ENCODE peak calls at places on chromosome 2, in six cellular contexts. B is CD8-positive, alpha-beta T cell; V is neuronal stem cell; C is fibroblast of lung; A is osteoblast; T is body of pancreas. I is an unnamed sample.

GRCh38 chr2:146818122-146818521 is 1026.7 kb upstream of the ACVR2A start:
- DNase-seq in B (no peak), V (no peak), C (peak; percentile 61), A (no peak), T (no peak), I (no peak)

GRCh38 chr2:172148246-172148645 is 45.5 kb upstream of the DLX2 start:
- DNase-seq in B (no peak), V (no peak), C (no peak), A (peak; percentile 79), T (no peak), I (no peak)

GRCh38 chr2:119756837-119757236 is 2.9 kb upstream of the PTPN4 start:
- DNase-seq in B (no peak), V (no peak), C (peak; percentile 97), A (peak; percentile 93), T (peak; percentile 77), I (peak; percentile 77)

GRCh38 chr2:20839052-20839451 is 16.2 kb upstream of the LDAH start:
- DNase-seq in B (no peak), V (no peak), C (no peak), A (no peak), T (no peak), I (no peak)

GRCh38 chr2:128372621-128373341 is 54.1 kb upstream of the HS6ST1 start:
- DNase-seq in B (peak; percentile 29), V (no peak), C (no peak), A (peak; percentile 21), T (no peak), I (no peak)

GRCh38 chr2:219820767-219821166 is 193.3 kb downstream of the SLC4A3 start:
- DNase-seq in B (no peak), V (no peak), C (no peak), A (no peak), T (no peak), I (no peak)

GRCh38 chr2:7919510-7919909 is 762.3 kb upstream of the ID2 start:
- DNase-seq in B (no peak), V (no peak), C (no peak), A (no peak), T (no peak), I (no peak)

GRCh38 chr2:18830962-18831361 is 241.6 kb upstream of the NT5C1B start:
- DNase-seq in B (no peak), V (no peak), C (no peak), A (no peak), T (peak; percentile 16), I (no peak)

GRCh38 chr2:57880967-57881366 is 165.6 kb upstream of the VRK2 start:
- DNase-seq in B (no peak), V (no peak), C (no peak), A (no peak), T (no peak), I (no peak)

GRCh38 chr2:179170897-179171296 is 93.7 kb downstream of the SESTD1 start:
- DNase-seq in B (no peak), V (no peak), C (no peak), A (no peak), T (no peak), I (no peak)

GRCh38 chr2:234252766-234253165 is 202.3 kb downstream of the SPP2 start:
- DNase-seq in B (no peak), V (no peak), C (no peak), A (peak; percentile 21), T (peak; percentile 92), I (no peak)

GRCh38 chr2:191574232-191574631 is 103.7 kb upstream of the NABP1 start:
- DNase-seq in B (no peak), V (no peak), C (no peak), A (no peak), T (no peak), I (no peak)

GRCh38 chr2:23330214-23330613 is 54.8 kb upstream of the KLHL29 start:
- DNase-seq in B (no peak), V (peak; percentile 49), C (peak; percentile 21), A (no peak), T (peak; percentile 7), I (no peak)

GRCh38 chr2:230411484-230412368 is 4.3 kb upstream of the SP100 start:
- DNase-seq in B (peak; percentile 61), V (peak; percentile 41), C (peak; percentile 72), A (peak; percentile 92), T (peak; percentile 59), I (peak; percentile 43)

GRCh38 chr2:61017556-61018318 is at the start of the genes PEX13 and PUS10:
- DNase-seq in B (peak; percentile 52), V (peak; percentile 65), C (peak; percentile 75), A (peak; percentile 94), T (peak; percentile 76), I (peak; percentile 75)

GRCh38 chr2:54599914-54600313 is 123.5 kb upstream of the EML6 start:
- DNase-seq in B (peak; percentile 16), V (no peak), C (peak; percentile 31), A (no peak), T (peak; percentile 40), I (peak; percentile 54)

GRCh38 chr2:98761267-98761781 is 30.4 kb upstream of the MGAT4A start:
- DNase-seq in B (peak; percentile 68), V (no peak), C (no peak), A (no peak), T (peak; percentile 47), I (no peak)

GRCh38 chr2:168758970-168759820 is 43.2 kb upstream of the NOSTRIN start:
- DNase-seq in B (peak; percentile 20), V (peak; percentile 9), C (peak; percentile 69), A (no peak), T (peak; percentile 46), I (no peak)

GRCh38 chr2:43426305-43427031 is 169.4 kb downstream of the THADA start:
- DNase-seq in B (peak; percentile 39), V (no peak), C (peak; percentile 96), A (peak; percentile 89), T (peak; percentile 77), I (peak; percentile 15)

GRCh38 chr2:226435146-226435545 is 364.5 kb downstream of the IRS1 start:
- DNase-seq in B (no peak), V (no peak), C (no peak), A (no peak), T (no peak), I (no peak)

GRCh38 chr2:66462196-66462825 is 27.4 kb downstream of the MEIS1 start:
- DNase-seq in B (no peak), V (no peak), C (no peak), A (no peak), T (no peak), I (no peak)

GRCh38 chr2:111202266-111203040 is 81.7 kb downstream of the BCL2L11 start:
- DNase-seq in B (no peak), V (no peak), C (peak; percentile 59), A (no peak), T (no peak), I (no peak)

GRCh38 chr2:175007510-175007909 is 2.3 kb upstream of the CHN1 start:
- DNase-seq in B (no peak), V (no peak), C (no peak), A (no peak), T (no peak), I (no peak)

GRCh38 chr2:175003875-175004729 is 1.1 kb downstream of the CHN1 start:
- DNase-seq in B (no peak), V (no peak), C (no peak), A (peak; percentile 85), T (no peak), I (no peak)

GRCh38 chr2:175004980-175005832 is at the start of gene CHN1:
- DNase-seq in B (peak; percentile 69), V (peak; percentile 91), C (peak; percentile 78), A (peak; percentile 95), T (peak; percentile 64), I (no peak)

GRCh38 chr2:175002547-175003274 is 2.5 kb downstream of the CHN1 start:
- DNase-seq in B (no peak), V (no peak), C (no peak), A (no peak), T (no peak), I (no peak)

DNA sequence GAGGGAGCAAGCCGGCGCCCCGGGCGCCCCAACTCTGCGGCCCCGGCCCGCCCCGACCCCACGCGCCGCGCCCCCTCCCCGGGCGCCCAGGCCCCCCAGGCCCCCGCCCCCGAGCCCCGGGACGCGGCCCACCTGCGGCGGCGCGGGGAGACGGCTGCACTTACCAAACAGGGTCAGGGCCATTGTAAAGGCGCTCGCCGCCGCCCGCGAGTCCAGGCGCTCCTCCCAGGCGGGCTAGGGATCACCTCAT is 526 bp downstream of the CHN1 start:
- DNase-seq in B (no peak), V (no peak), C (no peak), A (peak; percentile 91), T (no peak), I (no peak)
- H3K4me3 ChIP-seq in B (peak overlapping the region; percentile 63), V (peak overlapping the region; percentile 100), C (peak overlapping the region; percentile 48), A (peak overlapping the region; percentile 75), T (peak overlapping the region; percentile 58), I (peak overlapping the region; percentile 60)

DNA sequence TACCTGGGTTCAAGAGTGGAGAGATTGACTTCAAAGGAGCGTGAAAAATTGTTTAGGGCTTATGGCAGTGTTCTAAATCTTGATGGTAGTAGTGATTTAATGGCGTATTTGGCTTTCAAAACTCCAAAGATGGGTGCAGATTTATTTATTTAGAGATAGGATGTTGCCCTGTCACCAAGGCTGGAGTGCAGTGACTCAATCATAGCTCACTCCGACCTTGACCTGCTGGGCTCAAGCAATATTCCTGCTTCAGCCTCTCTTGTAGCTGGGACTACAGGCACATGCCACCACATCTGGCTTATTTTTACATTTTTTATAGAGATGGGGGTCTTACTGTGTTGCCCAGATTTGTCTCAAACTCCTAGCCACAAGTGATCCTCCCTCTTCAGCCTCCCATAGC is 52.5 kb downstream of the FAM117B start:
- DNase-seq in B (no peak), V (no peak), C (no peak), A (no peak), T (no peak), I (no peak)
- H3K27ac ChIP-seq in B (no peak overlapping the region), V (no peak overlapping the region), C (no peak overlapping the region), A (no peak overlapping the region), T (no peak overlapping the region), I (no peak overlapping the region)

DNA sequence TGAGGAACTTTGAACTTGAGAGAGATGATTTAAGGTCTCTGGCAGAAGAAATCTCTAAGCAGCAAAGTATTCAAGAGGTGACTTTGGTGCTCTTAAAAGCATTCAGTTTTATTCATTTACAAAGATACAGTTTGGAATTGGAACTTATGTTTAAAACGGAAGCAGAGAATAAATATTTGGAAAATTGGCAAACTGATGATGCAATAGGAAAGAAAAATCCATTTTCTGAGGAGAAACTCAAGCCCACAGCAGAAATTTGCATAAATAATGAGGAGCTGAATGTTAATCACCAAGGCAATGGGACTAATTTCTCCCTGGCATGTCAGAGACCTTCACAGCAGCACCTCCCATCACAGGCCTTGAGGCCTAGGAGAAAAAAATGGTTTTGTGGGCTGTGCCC is 1022.5 kb upstream of the CHAC2 start:
- DNase-seq in B (no peak), V (no peak), C (no peak), A (no peak), T (no peak), I (no peak)
- H3K9me3 ChIP-seq in B (no peaks in the 10 kb centered on the region), V (no peaks in the 10 kb centered on the region), C (no peaks in the 10 kb centered on the region), A (no peaks in the 10 kb centered on the region), T (peaks cover 6% of the 10 kb centered on the region), I (no peaks in the 10 kb centered on the region)

DNA sequence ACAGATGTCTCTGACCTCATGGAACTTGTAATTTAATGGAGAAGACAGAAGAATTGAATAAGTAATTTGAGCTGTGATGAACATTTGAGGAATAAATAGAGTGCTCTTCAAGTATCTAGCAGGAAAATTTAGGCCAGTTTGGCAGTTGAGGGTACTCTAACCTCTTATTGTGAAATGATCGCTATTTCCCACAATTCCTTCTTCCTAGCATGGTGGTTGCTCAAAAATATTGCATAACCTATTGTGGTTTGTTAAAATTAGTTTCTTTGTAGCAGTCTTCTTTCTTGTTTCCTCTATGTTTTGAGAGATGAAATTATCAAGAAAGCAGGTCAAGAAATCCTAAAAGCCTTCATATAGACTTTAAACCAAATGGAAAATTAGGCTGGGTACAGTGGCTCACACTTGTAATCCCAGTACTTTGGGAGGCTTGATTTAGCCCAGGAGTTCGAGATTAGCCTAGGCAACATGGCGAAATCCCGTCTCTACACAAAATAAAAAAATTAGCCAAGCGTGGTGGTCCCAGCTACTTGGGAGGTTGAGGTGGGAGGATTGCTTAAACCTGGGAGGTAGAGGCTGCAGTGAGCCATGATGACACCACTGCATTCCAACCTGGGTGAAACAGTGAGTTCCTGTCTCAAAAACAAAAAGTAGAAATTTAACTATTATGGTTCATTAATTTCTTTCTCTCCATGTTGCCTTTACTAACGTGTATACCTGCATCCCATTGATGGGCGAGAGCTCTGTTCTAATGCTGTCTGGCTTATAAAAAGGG is 58.7 kb downstream of the RBKS start:
- DNase-seq in B (no peak), V (no peak), C (peak; percentile 20), A (no peak), T (no peak), I (no peak)
- H3K4me3 ChIP-seq in B (no peak overlapping the region), V (no peak overlapping the region), C (no peak overlapping the region), A (no peak overlapping the region), T (no peak overlapping the region), I (no peak overlapping the region)